ENCODE peak calls at places on chromosomes 7 and 10, in four cellular contexts. S is HuH-7.5; T is activated CD4-positive, CD25-positive, alpha-beta regulatory T cell; N is ecto neural progenitor cell. P is an unnamed sample.

GRCh38 chr7:80876894-80877414 is 41.9 kb downstream of the SEMA3C start:
- DNase-seq in S (no peak), T (no peak), N (no peak), P (no peak)

GRCh38 chr7:79774150-79774549 is 320.7 kb upstream of the MAGI2 start:
- DNase-seq in S (no peak), N (no peak), T (no peak), P (no peak)

GRCh38 chr10:106508920-106509319 is 655.6 kb downstream of the SORCS1 start:
- DNase-seq in N (no peak), T (no peak), S (no peak), P (no peak)

GRCh38 chr7:47392241-47392759 is 189.6 kb downstream of the TNS3 start:
- DNase-seq in S (no peak), T (no peak), N (no peak), P (peak)

GRCh38 chr7:15130666-15131541 is 228.4 kb upstream of the DGKB start:
- DNase-seq in N (no peak), T (no peak), S (no peak), P (no peak)

GRCh38 chr10:124106241-124106905 is 13.0 kb upstream of the CHST15 start:
- DNase-seq in S (no peak), N (no peak), T (no peak), P (peak)

GRCh38 chr7:81690251-81690650 is 79.6 kb downstream of the HGF start:
- DNase-seq in S (no peak), T (no peak), N (no peak), P (no peak)

GRCh38 chr10:103197177-103197576 is 4.1 kb upstream of the NT5C2 start:
- DNase-seq in N (no peak), T (no peak), S (no peak), P (no peak)

GRCh38 chr10:124736491-124737136 is 7.6 kb downstream of the FAM53B start:
- DNase-seq in S (no peak), N (peak), T (no peak), P (peak)

GRCh38 chr10:112908507-112908906 is 41.5 kb upstream of the TCF7L2 start:
- DNase-seq in S (no peak), N (no peak), T (no peak), P (no peak)

GRCh38 chr10:119932631-119933030 is 40.1 kb downstream of the SEC23IP start:
- DNase-seq in S (no peak), N (no peak), T (no peak), P (no peak)

GRCh38 chr7:137408096-137408495 is 64.6 kb upstream of the PTN start:
- DNase-seq in N (no peak), S (no peak), T (no peak), P (no peak)

GRCh38 chr10:6054884-6055283 is 7.3 kb downstream of the IL2RA start:
- DNase-seq in S (no peak), T (no peak), N (no peak), P (no peak)

GRCh38 chr7:135259702-135260101 is 26.1 kb downstream of the STRA8 start:
- DNase-seq in N (no peak), T (no peak), S (no peak), P (no peak)

GRCh38 chr10:3210251-3210650 is 37.7 kb upstream of the PITRM1 start:
- DNase-seq in N (no peak), S (no peak), T (no peak), P (no peak)

GRCh38 chr10:9211228-9211627 is 1156.7 kb downstream of the GATA3 start:
- DNase-seq in T (no peak), S (no peak), N (no peak), P (no peak)

GRCh38 chr10:78910476-78910875 is 158.3 kb upstream of the ZMIZ1 start:
- DNase-seq in N (no peak), T (no peak), S (no peak), P (no peak)

GRCh38 chr7:153537271-153537670 is 514.9 kb upstream of the DPP6 start:
- DNase-seq in S (no peak), N (no peak), T (no peak), P (no peak)

GRCh38 chr10:30155401-30155800 is 96.0 kb upstream of the JCAD start:
- DNase-seq in N (no peak), T (no peak), S (no peak), P (no peak)

GRCh38 chr10:6047847-6048246 is 14.3 kb downstream of the IL2RA start:
- DNase-seq in T (no peak), N (peak), S (no peak), P (no peak)

GRCh38 chr10:52578871-52579405 is 193.6 kb downstream of the MBL2 start:
- DNase-seq in S (no peak), N (no peak), T (no peak), P (no peak)

GRCh38 chr7:117395743-117396142 is 31.6 kb downstream of the ASZ1 start:
- DNase-seq in S (no peak), N (no peak), T (no peak), P (no peak)

GRCh38 chr10:58932821-58933314 is 243.6 kb upstream of the PHYHIPL start:
- DNase-seq in N (no peak), S (no peak), T (no peak), P (no peak)

GRCh38 chr10:81704596-81704995 is 170.4 kb upstream of the NRG3 start:
- DNase-seq in N (no peak), S (no peak), T (no peak), P (no peak)

GRCh38 chr10:132009575-132009974 is 27.9 kb upstream of the BNIP3 start:
- DNase-seq in T (no peak), N (no peak), S (no peak), P (no peak)

GRCh38 chr7:106736508-106737201 is 75.7 kb upstream of the CCDC71L start:
- DNase-seq in N (no peak), S (peak), T (peak), P (no peak)

GRCh38 chr7:82335927-82336326 is 107.7 kb downstream of the CACNA2D1 start:
- DNase-seq in S (no peak), T (no peak), N (no peak), P (no peak)

GRCh38 chr7:77866370-77866769 is 67.8 kb downstream of the PHTF2 start:
- DNase-seq in T (no peak), S (no peak), N (no peak), P (no peak)

GRCh38 chr7:131633342-131633843 is 77.0 kb upstream of the PODXL start:
- DNase-seq in T (no peak), S (no peak), N (no peak), P (peak)

GRCh38 chr7:121714559-121715303 is 158.2 kb upstream of the PTPRZ1 start:
- DNase-seq in T (no peak), S (peak), N (no peak), P (no peak)

GRCh38 chr10:32459072-32459703 is 13.2 kb downstream of the CCDC7 start:
- DNase-seq in T (peak), S (no peak), N (no peak), P (no peak)

GRCh38 chr10:71844084-71844483 is 7.0 kb downstream of the PSAP start:
- DNase-seq in S (no peak), N (no peak), T (no peak), P (no peak)

GRCh38 chr7:143372070-143372469 is 9.1 kb upstream of the ZYX start:
- DNase-seq in N (no peak), T (peak), S (no peak), P (peak)

GRCh38 chr10:36578306-36578705 is 547.1 kb upstream of the ANKRD30A start:
- DNase-seq in S (no peak), T (no peak), N (no peak), P (no peak)

GRCh38 chr7:142961595-142961972 is 579 bp downstream of the KEL start:
- DNase-seq in T (no peak), N (no peak), S (no peak), P (no peak)